ENCODE peak calls at places on chromosomes 13 and 19, in nine cellular contexts. L is upper lobe of right lung; G is naive thymus-derived CD8-positive, alpha-beta T cell; X is HFF-Myc; Z is HS-27A; J is activated T-helper 1 cell treated with anti-CD3 and anti-CD28 coated beads, Interleukin-2, amount 50 U/mL, for 16 hours; A is AML-193; P is GM23338; R is AG09319. Y is an unnamed sample.
A peak's percentile ranks its signal among the peaks of the same experiment; 100 is the strongest.

GRCh38 chr13:44516771-44517170 is 59.4 kb downstream of the TSC22D1 start:
- DNase-seq in P (peak; percentile 60), X (no peak), G (no peak), J (no peak), R (no peak), L (no peak), A (no peak), Z (no peak), Y (no peak)

GRCh38 chr19:40366697-40367561 is 18.4 kb downstream of the PLD3 start:
- DNase-seq in L (peak; percentile 82), A (no peak), Z (no peak), X (no peak), R (no peak), J (no peak), G (no peak), P (peak; percentile 81), Y (no peak)

GRCh38 chr19:52590728-52591127 is 20.6 kb downstream of the ZNF701 start:
- DNase-seq in A (no peak), L (no peak), P (peak; percentile 62), J (no peak), R (no peak), Z (no peak), G (no peak), X (no peak), Y (no peak)

GRCh38 chr13:59038824-59039223 is 1124.9 kb downstream of the DIAPH3 start:
- DNase-seq in L (no peak), X (no peak), J (no peak), G (no peak), R (no peak), Z (no peak), P (no peak), A (no peak), Y (no peak)

GRCh38 chr13:50910483-50910805 is 853 bp downstream of the RNASEH2B start:
- DNase-seq in X (no peak), L (no peak), J (no peak), Z (peak; percentile 22), G (no peak), A (peak; percentile 64), R (no peak), P (peak; percentile 68), Y (peak; percentile 55)

GRCh38 chr19:52297601-52298358 is 811 bp downstream of the ZNF480 start:
- DNase-seq in G (no peak), Z (no peak), A (peak; percentile 18), L (no peak), R (no peak), P (no peak), J (no peak), X (no peak), Y (no peak)

GRCh38 chr19:19230999-19231398 is 19.2 kb downstream of the NCAN start:
- DNase-seq in G (no peak), J (no peak), Z (no peak), X (no peak), L (no peak), A (no peak), P (no peak), R (no peak), Y (no peak)

GRCh38 chr19:31289381-31289880 is 59.8 kb downstream of the TSHZ3 start:
- DNase-seq in A (no peak), P (no peak), J (no peak), Z (no peak), R (no peak), L (peak; percentile 51), X (no peak), G (no peak), Y (no peak)

GRCh38 chr19:5800361-5801270 is 4.3 kb upstream of the NRTN start:
- DNase-seq in A (no peak), P (no peak), Z (no peak), X (no peak), J (no peak), L (no peak), G (no peak), R (no peak), Y (no peak)

GRCh38 chr13:93151277-93151676 is 75.3 kb upstream of the GPC6 start:
- DNase-seq in G (no peak), Z (no peak), P (no peak), J (no peak), X (no peak), R (peak; percentile 4), L (no peak), A (peak; percentile 85), Y (peak; percentile 29)

GRCh38 chr19:53076984-53077383 is 26.2 kb downstream of the ZNF160 start:
- DNase-seq in G (no peak), Z (no peak), A (peak; percentile 15), X (no peak), P (peak; percentile 97), L (no peak), J (no peak), R (no peak), Y (no peak)

GRCh38 chr13:98480915-98481510 is 95.9 kb downstream of the STK24 start:
- DNase-seq in P (no peak), L (no peak), X (no peak), A (no peak), R (no peak), G (no peak), Z (no peak), J (peak; percentile 11), Y (no peak)

GRCh38 chr19:30350995-30351394 is 21.2 kb upstream of the ZNF536 start:
- DNase-seq in P (no peak), Z (no peak), J (no peak), L (no peak), G (no peak), X (no peak), A (no peak), R (no peak), Y (peak; percentile 0)

GRCh38 chr13:77056382-77056781 is 29.4 kb upstream of the FBXL3 start:
- DNase-seq in X (no peak), Z (no peak), L (no peak), A (no peak), G (no peak), P (no peak), R (no peak), J (no peak), Y (no peak)

GRCh38 chr13:65606622-65607021 is 1623.5 kb downstream of the PCDH9 start:
- DNase-seq in X (no peak), A (no peak), L (no peak), J (no peak), Z (no peak), P (no peak), G (no peak), R (no peak), Y (no peak)

GRCh38 chr13:23715092-23715761 is 145.0 kb downstream of the TNFRSF19 start:
- DNase-seq in X (no peak), Z (no peak), P (peak; percentile 21), G (no peak), R (no peak), L (no peak), A (no peak), J (no peak), Y (no peak)

GRCh38 chr19:13153627-13154240 is 3.5 kb downstream of the IER2 start:
- DNase-seq in L (no peak), P (peak; percentile 61), J (no peak), A (peak; percentile 27), X (no peak), Z (no peak), G (no peak), R (no peak), Y (no peak)

GRCh38 chr19:53002479-53002878 is 11.2 kb upstream of the ERVV-1 start:
- DNase-seq in Z (no peak), R (no peak), X (no peak), P (peak; percentile 78), A (no peak), L (no peak), G (no peak), J (no peak), Y (no peak)

GRCh38 chr19:47168065-47168464 is 37.4 kb downstream of the SAE1 start:
- DNase-seq in G (no peak), Z (no peak), X (no peak), A (no peak), J (no peak), P (no peak), L (no peak), R (no peak), Y (no peak)

GRCh38 chr19:19805480-19805879 is 16.1 kb downstream of the ZNF506 start:
- DNase-seq in A (no peak), P (no peak), R (no peak), L (no peak), G (no peak), J (no peak), Z (no peak), X (no peak), Y (no peak)

GRCh38 chr13:59522652-59523051 is 641.1 kb downstream of the DIAPH3 start:
- DNase-seq in P (no peak), L (no peak), G (no peak), R (no peak), X (no peak), A (no peak), Z (no peak), J (no peak), Y (no peak)

Y was measured in GF-D8.